ENCODE peak calls at places on chromosome 17, in nine cellular contexts. One of them, this sample, is unnamed.

GRCh38 chr17:68777243-68777855 is 176.2 kb upstream of the FAM20A start:
- DNase-seq in NCI-H1417: peak
- DNase-seq in cardiac fibroblast: peak
- DNase-seq in vagina: peak
- DNase-seq in ACHN: peak
- DNase-seq in LHCN-M2: peak
- DNase-seq in AG10803: peak
- DNase-seq in Peyer's patch: no peak
- DNase-seq in T47D: peak
- DNase-seq in this sample: peak

GRCh38 chr17:48738803-48739526 is 10.4 kb upstream of the HOXB13 start:
- DNase-seq in NCI-H1417: no peak
- DNase-seq in cardiac fibroblast: no peak
- DNase-seq in vagina: no peak
- DNase-seq in ACHN: no peak
- DNase-seq in LHCN-M2: no peak
- DNase-seq in AG10803: no peak
- DNase-seq in Peyer's patch: no peak
- DNase-seq in T47D: no peak
- DNase-seq in this sample: no peak

GRCh38 chr17:17525956-17526355 is 29.8 kb upstream of the RASD1 start:
- DNase-seq in NCI-H1417: no peak
- DNase-seq in cardiac fibroblast: no peak
- DNase-seq in vagina: no peak
- DNase-seq in ACHN: no peak
- DNase-seq in LHCN-M2: no peak
- DNase-seq in AG10803: no peak
- DNase-seq in Peyer's patch: no peak
- DNase-seq in T47D: no peak
- DNase-seq in this sample: no peak

GRCh38 chr17:81831957-81832607 is 1.0 kb downstream of the MCRIP1 start:
- DNase-seq in NCI-H1417: no peak
- DNase-seq in cardiac fibroblast: no peak
- DNase-seq in vagina: no peak
- DNase-seq in ACHN: no peak
- DNase-seq in LHCN-M2: peak
- DNase-seq in AG10803: peak
- DNase-seq in Peyer's patch: no peak
- DNase-seq in T47D: no peak
- DNase-seq in this sample: peak

GRCh38 chr17:3724373-3725077 is 822 bp downstream of the HASPIN start:
- DNase-seq in NCI-H1417: no peak
- DNase-seq in cardiac fibroblast: no peak
- DNase-seq in vagina: no peak
- DNase-seq in ACHN: no peak
- DNase-seq in LHCN-M2: no peak
- DNase-seq in AG10803: no peak
- DNase-seq in Peyer's patch: no peak
- DNase-seq in T47D: no peak
- DNase-seq in this sample: peak

GRCh38 chr17:38568274-38568673 is 37.5 kb downstream of the SRCIN1 start:
- DNase-seq in NCI-H1417: no peak
- DNase-seq in cardiac fibroblast: no peak
- DNase-seq in vagina: no peak
- DNase-seq in ACHN: no peak
- DNase-seq in LHCN-M2: no peak
- DNase-seq in AG10803: no peak
- DNase-seq in Peyer's patch: no peak
- DNase-seq in T47D: no peak
- DNase-seq in this sample: no peak

GRCh38 chr17:55774834-55775233 is 24.0 kb downstream of the PCTP start:
- DNase-seq in NCI-H1417: peak
- DNase-seq in cardiac fibroblast: no peak
- DNase-seq in vagina: no peak
- DNase-seq in ACHN: no peak
- DNase-seq in LHCN-M2: no peak
- DNase-seq in AG10803: no peak
- DNase-seq in Peyer's patch: no peak
- DNase-seq in T47D: no peak
- DNase-seq in this sample: peak

GRCh38 chr17:3924421-3925350 is 8.4 kb upstream of the P2RX1 start:
- DNase-seq in NCI-H1417: no peak
- DNase-seq in cardiac fibroblast: no peak
- DNase-seq in vagina: no peak
- DNase-seq in ACHN: no peak
- DNase-seq in LHCN-M2: no peak
- DNase-seq in AG10803: no peak
- DNase-seq in Peyer's patch: no peak
- DNase-seq in T47D: no peak
- DNase-seq in this sample: no peak

GRCh38 chr17:28518578-28518977 is 12.4 kb downstream of the FOXN1 start:
- DNase-seq in NCI-H1417: no peak
- DNase-seq in cardiac fibroblast: no peak
- DNase-seq in vagina: no peak
- DNase-seq in ACHN: no peak
- DNase-seq in LHCN-M2: no peak
- DNase-seq in AG10803: no peak
- DNase-seq in Peyer's patch: no peak
- DNase-seq in T47D: no peak
- DNase-seq in this sample: no peak

GRCh38 chr17:81412490-81413093 is 17.3 kb downstream of the BAHCC1 start:
- DNase-seq in NCI-H1417: no peak
- DNase-seq in cardiac fibroblast: peak
- DNase-seq in vagina: no peak
- DNase-seq in ACHN: no peak
- DNase-seq in LHCN-M2: no peak
- DNase-seq in AG10803: no peak
- DNase-seq in Peyer's patch: no peak
- DNase-seq in T47D: no peak
- DNase-seq in this sample: no peak

GRCh38 chr17:74569392-74570003 is 2.2 kb upstream of the CD300H start:
- DNase-seq in NCI-H1417: no peak
- DNase-seq in cardiac fibroblast: peak
- DNase-seq in vagina: no peak
- DNase-seq in ACHN: peak
- DNase-seq in LHCN-M2: peak
- DNase-seq in AG10803: peak
- DNase-seq in Peyer's patch: no peak
- DNase-seq in T47D: no peak
- DNase-seq in this sample: no peak

GRCh38 chr17:80251966-80252365 is 8.7 kb upstream of the RNF213 start:
- DNase-seq in NCI-H1417: no peak
- DNase-seq in cardiac fibroblast: no peak
- DNase-seq in vagina: no peak
- DNase-seq in ACHN: no peak
- DNase-seq in LHCN-M2: no peak
- DNase-seq in AG10803: no peak
- DNase-seq in Peyer's patch: peak
- DNase-seq in T47D: no peak
- DNase-seq in this sample: no peak

GRCh38 chr17:21375757-21376584 is at the start of gene KCNJ12:
- DNase-seq in NCI-H1417: no peak
- DNase-seq in cardiac fibroblast: peak
- DNase-seq in vagina: no peak
- DNase-seq in ACHN: peak
- DNase-seq in LHCN-M2: no peak
- DNase-seq in AG10803: peak
- DNase-seq in Peyer's patch: no peak
- DNase-seq in T47D: no peak
- DNase-seq in this sample: peak

GRCh38 chr17:81553616-81554181 is 1.5 kb upstream of the FAAP100 start:
- DNase-seq in NCI-H1417: peak
- DNase-seq in cardiac fibroblast: peak
- DNase-seq in vagina: no peak
- DNase-seq in ACHN: peak
- DNase-seq in LHCN-M2: peak
- DNase-seq in AG10803: peak
- DNase-seq in Peyer's patch: no peak
- DNase-seq in T47D: no peak
- DNase-seq in this sample: no peak

GRCh38 chr17:51144266-51145022 is 8.9 kb upstream of the NME1 start:
- DNase-seq in NCI-H1417: peak
- DNase-seq in cardiac fibroblast: no peak
- DNase-seq in vagina: no peak
- DNase-seq in ACHN: no peak
- DNase-seq in LHCN-M2: no peak
- DNase-seq in AG10803: no peak
- DNase-seq in Peyer's patch: no peak
- DNase-seq in T47D: no peak
- DNase-seq in this sample: peak

GRCh38 chr17:38673714-38674012 is 1.1 kb downstream of the EPOP start:
- DNase-seq in NCI-H1417: no peak
- DNase-seq in cardiac fibroblast: peak
- DNase-seq in vagina: no peak
- DNase-seq in ACHN: no peak
- DNase-seq in LHCN-M2: no peak
- DNase-seq in AG10803: no peak
- DNase-seq in Peyer's patch: no peak
- DNase-seq in T47D: peak
- DNase-seq in this sample: no peak

GRCh38 chr17:38355256-38355655 is 3.6 kb downstream of the SOCS7 start:
- DNase-seq in NCI-H1417: no peak
- DNase-seq in cardiac fibroblast: no peak
- DNase-seq in vagina: no peak
- DNase-seq in ACHN: no peak
- DNase-seq in LHCN-M2: no peak
- DNase-seq in AG10803: no peak
- DNase-seq in Peyer's patch: no peak
- DNase-seq in T47D: no peak
- DNase-seq in this sample: no peak

GRCh38 chr17:43524945-43525575 is 21.1 kb downstream of the ETV4 start:
- DNase-seq in NCI-H1417: no peak
- DNase-seq in cardiac fibroblast: peak
- DNase-seq in vagina: no peak
- DNase-seq in ACHN: no peak
- DNase-seq in LHCN-M2: no peak
- DNase-seq in AG10803: peak
- DNase-seq in Peyer's patch: no peak
- DNase-seq in T47D: no peak
- DNase-seq in this sample: no peak

GRCh38 chr17:18959071-18959844 is 7.3 kb downstream of the SLC5A10 start:
- DNase-seq in NCI-H1417: no peak
- DNase-seq in cardiac fibroblast: no peak
- DNase-seq in vagina: no peak
- DNase-seq in ACHN: no peak
- DNase-seq in LHCN-M2: no peak
- DNase-seq in AG10803: no peak
- DNase-seq in Peyer's patch: peak
- DNase-seq in T47D: no peak
- DNase-seq in this sample: no peak

GRCh38 chr17:80261159-80261894 is 675 bp downstream of the RNF213 start:
- DNase-seq in NCI-H1417: peak
- DNase-seq in cardiac fibroblast: peak
- DNase-seq in vagina: no peak
- DNase-seq in ACHN: peak
- DNase-seq in LHCN-M2: peak
- DNase-seq in AG10803: peak
- DNase-seq in Peyer's patch: peak
- DNase-seq in T47D: peak
- DNase-seq in this sample: peak

GRCh38 chr17:4944163-4944553 is 4.1 kb downstream of the RNF167 start:
- DNase-seq in NCI-H1417: no peak
- DNase-seq in cardiac fibroblast: no peak
- DNase-seq in vagina: no peak
- DNase-seq in ACHN: no peak
- DNase-seq in LHCN-M2: no peak
- DNase-seq in AG10803: no peak
- DNase-seq in Peyer's patch: no peak
- DNase-seq in T47D: no peak
- DNase-seq in this sample: no peak

GRCh38 chr17:71919896-71920295 is 200.9 kb upstream of the SOX9 start:
- DNase-seq in NCI-H1417: no peak
- DNase-seq in cardiac fibroblast: no peak
- DNase-seq in vagina: no peak
- DNase-seq in ACHN: no peak
- DNase-seq in LHCN-M2: no peak
- DNase-seq in AG10803: no peak
- DNase-seq in Peyer's patch: no peak
- DNase-seq in T47D: no peak
- DNase-seq in this sample: no peak

GRCh38 chr17:34364741-34365140 is 1.7 kb upstream of the CCL1 start:
- DNase-seq in NCI-H1417: peak
- DNase-seq in cardiac fibroblast: no peak
- DNase-seq in vagina: no peak
- DNase-seq in ACHN: no peak
- DNase-seq in LHCN-M2: no peak
- DNase-seq in AG10803: no peak
- DNase-seq in Peyer's patch: no peak
- DNase-seq in T47D: no peak
- DNase-seq in this sample: no peak

GRCh38 chr17:62987136-62987535 is 21.1 kb downstream of the TANC2 start:
- DNase-seq in NCI-H1417: no peak
- DNase-seq in cardiac fibroblast: no peak
- DNase-seq in vagina: no peak
- DNase-seq in ACHN: no peak
- DNase-seq in LHCN-M2: no peak
- DNase-seq in AG10803: no peak
- DNase-seq in Peyer's patch: no peak
- DNase-seq in T47D: no peak
- DNase-seq in this sample: no peak

GRCh38 chr17:57496382-57496781 is 240.1 kb downstream of the MSI2 start:
- DNase-seq in NCI-H1417: peak
- DNase-seq in cardiac fibroblast: no peak
- DNase-seq in vagina: no peak
- DNase-seq in ACHN: no peak
- DNase-seq in LHCN-M2: no peak
- DNase-seq in AG10803: no peak
- DNase-seq in Peyer's patch: no peak
- DNase-seq in T47D: no peak
- DNase-seq in this sample: no peak